ENCODE peak calls at places on chromosomes 12 and 14, in four cellular contexts. A is K562, Z is GM12878, D is HepG2. M is an unnamed sample.

GRCh38 chr12:120362516-120363273 is 6.3 kb downstream of the MSI1 start:
- DNase-seq in A (no peak), Z (no peak), D (no peak), M (no peak)

GRCh38 chr14:86575141-86575540 is 1045.2 kb downstream of the FLRT2 start:
- DNase-seq in A (no peak), Z (no peak), D (no peak), M (no peak)

GRCh38 chr12:78829690-78830089 is 34.9 kb upstream of the SYT1 start:
- DNase-seq in A (no peak), Z (no peak), D (no peak), M (no peak)

GRCh38 chr14:61298834-61299233 is 17.7 kb upstream of the TMEM30B start:
- DNase-seq in A (no peak), Z (no peak), D (no peak), M (no peak)

GRCh38 chr12:3303410-3304136 is 187.4 kb upstream of the PRMT8 start:
- DNase-seq in A (no peak), Z (no peak), D (peak), M (peak)

GRCh38 chr12:85740190-85740589 is 96.0 kb downstream of the RASSF9 start:
- DNase-seq in A (no peak), Z (no peak), D (no peak), M (no peak)

GRCh38 chr12:57621497-57622292 is 10.5 kb downstream of the ARHGEF25 start:
- DNase-seq in A (peak), Z (no peak), D (no peak), M (peak)

GRCh38 chr14:50768693-50769092 is 62.3 kb downstream of the NIN start:
- DNase-seq in A (no peak), Z (no peak), D (no peak), M (no peak)

GRCh38 chr12:126831115-126831514 is 1435.9 kb upstream of the TMEM132C start:
- DNase-seq in A (no peak), Z (no peak), D (no peak), M (no peak)

GRCh38 chr12:66500841-66501240 is 178.0 kb downstream of the GRIP1 start:
- DNase-seq in A (no peak), Z (peak), D (no peak), M (no peak)

GRCh38 chr14:101362529-101363260 is 198.6 kb upstream of the DIO3 start:
- DNase-seq in A (no peak), Z (no peak), D (no peak), M (no peak)

GRCh38 chr14:65170768-65171251 is 68.5 kb upstream of the MAX start:
- DNase-seq in A (no peak), Z (peak), D (no peak), M (peak)

GRCh38 chr12:105348142-105348541 is 17.7 kb downstream of the C12orf75 start:
- DNase-seq in A (no peak), Z (no peak), D (no peak), M (no peak)

GRCh38 chr12:53538209-53538689 is 31.0 kb upstream of the NPFF start:
- DNase-seq in A (no peak), Z (no peak), D (peak), M (no peak)

GRCh38 chr14:55794655-55795583 is 214.9 kb downstream of the KTN1 start:
- DNase-seq in A (no peak), Z (no peak), D (no peak), M (no peak)

GRCh38 chr14:98606816-98607215 is 665.2 kb downstream of the BCL11B start:
- DNase-seq in A (no peak), Z (no peak), D (no peak), M (no peak)

GRCh38 chr14:91232631-91233030 is 11.9 kb downstream of the GPR68 start:
- DNase-seq in A (no peak), Z (no peak), D (no peak), M (no peak)

GRCh38 chr14:72638021-72638420 is 255.9 kb downstream of the DPF3 start:
- DNase-seq in A (no peak), Z (no peak), D (no peak), M (no peak)

GRCh38 chr12:101927042-101927441 is 49.7 kb downstream of the DRAM1 start:
- DNase-seq in A (no peak), Z (no peak), D (no peak), M (no peak)

GRCh38 chr14:103563089-103563620 is 395 bp downstream of the COA8 start:
- DNase-seq in A (peak), Z (no peak), D (peak), M (no peak)

GRCh38 chr14:105450864-105451720 is 23.5 kb upstream of the CRIP2 start:
- DNase-seq in A (no peak), Z (no peak), D (no peak), M (no peak)

GRCh38 chr12:18496156-18496555 is 234.8 kb downstream of the PIK3C2G start:
- DNase-seq in A (no peak), Z (no peak), D (no peak), M (no peak)

DNA sequence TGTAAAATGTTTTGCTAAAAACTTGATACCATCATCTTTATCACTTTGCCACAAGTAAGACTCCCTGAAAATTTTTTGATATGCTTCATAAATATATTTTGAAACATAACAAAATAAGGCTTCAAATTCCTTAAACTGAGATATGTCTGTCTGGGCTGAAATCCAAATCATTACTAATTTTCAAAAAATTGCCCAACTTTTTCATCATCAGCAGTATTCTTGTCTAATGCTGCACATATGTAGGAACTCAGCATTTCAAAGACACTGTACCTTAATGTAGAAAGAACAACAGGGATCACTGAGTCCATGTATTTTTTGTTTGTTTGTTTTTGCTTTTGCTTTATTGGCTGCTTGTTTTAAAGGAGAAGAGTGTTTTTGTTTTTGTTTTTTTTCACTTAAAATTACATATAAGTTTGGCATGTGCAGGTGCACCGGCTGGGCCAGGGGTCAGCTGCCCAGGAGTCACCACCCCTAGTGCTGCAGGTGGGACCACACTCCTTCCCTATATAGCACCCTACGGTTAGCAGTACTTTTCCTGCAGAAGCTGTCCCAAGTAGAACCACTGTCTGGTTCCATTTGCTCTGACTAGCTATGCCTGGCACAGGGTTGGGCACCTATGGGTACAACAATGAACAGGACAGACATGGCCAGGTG is 231.2 kb downstream of the PIK3C2G start:
- DNase-seq in A (no peak), Z (no peak), D (no peak), M (no peak)
- TF ChIP-seq CBFB in A (no peak), Z (no peak), D (no peak), M (no peak)

GRCh38 chr12:49990269-49990668 is 17.5 kb downstream of the AQP6 start:
- DNase-seq in A (no peak), Z (no peak), D (no peak), M (no peak)
- TF ChIP-seq CBFB in A (no peak), Z (no peak), D (no peak), M (no peak)

GRCh38 chr14:22533739-22534359 is 55.2 kb downstream of the DAD1 start:
- DNase-seq in A (no peak), Z (no peak), D (no peak), M (no peak)
- TF ChIP-seq CBFB in A (no peak), Z (no peak), D (no peak), M (no peak)

DNA sequence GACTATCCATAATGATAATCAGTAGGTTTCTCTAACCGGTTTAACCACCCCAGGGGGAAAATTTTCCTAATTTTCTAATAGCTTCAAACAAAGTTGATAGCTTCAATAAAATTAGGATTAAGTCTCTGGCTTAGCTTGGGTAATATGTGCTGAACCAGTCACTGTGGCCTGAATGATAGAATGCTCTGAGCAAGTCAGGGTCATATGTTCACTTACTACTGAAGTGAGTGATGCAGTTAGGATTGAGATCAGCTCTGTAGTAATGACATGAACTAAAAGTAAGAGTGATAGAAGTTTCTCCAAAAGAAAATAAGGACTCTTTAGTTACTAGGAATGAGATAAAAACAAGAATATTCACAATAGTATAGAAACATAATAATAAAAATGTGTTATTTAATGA is 32.6 kb downstream of the ETNK1 start:
- DNase-seq in A (no peak), Z (no peak), D (no peak), M (no peak)
- TF ChIP-seq CBFB in A (no peak), Z (no peak), D (no peak), M (no peak)

GRCh38 chr12:1832801-1833595 is 12.6 kb downstream of the LRTM2 start:
- DNase-seq in A (no peak), Z (no peak), D (no peak), M (no peak)

GRCh38 chr12:1833596-1834028 is 13.2 kb downstream of the LRTM2 start:
- DNase-seq in A (no peak), Z (no peak), D (no peak), M (no peak)

GRCh38 chr12:1830401-1830845 is 10.1 kb downstream of the LRTM2 start:
- DNase-seq in A (no peak), Z (no peak), D (no peak), M (no peak)

GRCh38 chr12:1829306-1829900 is 9.0 kb downstream of the LRTM2 start:
- DNase-seq in A (no peak), Z (no peak), D (no peak), M (no peak)

GRCh38 chr12:1830981-1831930 is 10.9 kb downstream of the LRTM2 start:
- DNase-seq in A (peak), Z (no peak), D (peak), M (peak)
- TF ChIP-seq CBFB in A (no peak), Z (no peak), D (no peak), M (peak)

GRCh38 chr14:33791971-33792370 is 158.9 kb downstream of the EGLN3 start:
- DNase-seq in A (no peak), Z (peak), D (no peak), M (no peak)
- TF ChIP-seq CBFB in A (no peak), Z (no peak), D (no peak), M (no peak)

GRCh38 chr12:27635349-27635972 is 60.8 kb upstream of the REP15 start:
- DNase-seq in A (no peak), Z (no peak), D (peak), M (no peak)
- TF ChIP-seq CBFB in A (no peak), Z (no peak), D (no peak), M (no peak)

GRCh38 chr12:92088802-92089201 is 56.8 kb downstream of the BTG1 start:
- DNase-seq in A (no peak), Z (no peak), D (no peak), M (no peak)
- TF ChIP-seq CBFB in A (no peak), Z (no peak), D (no peak), M (no peak)

DNA sequence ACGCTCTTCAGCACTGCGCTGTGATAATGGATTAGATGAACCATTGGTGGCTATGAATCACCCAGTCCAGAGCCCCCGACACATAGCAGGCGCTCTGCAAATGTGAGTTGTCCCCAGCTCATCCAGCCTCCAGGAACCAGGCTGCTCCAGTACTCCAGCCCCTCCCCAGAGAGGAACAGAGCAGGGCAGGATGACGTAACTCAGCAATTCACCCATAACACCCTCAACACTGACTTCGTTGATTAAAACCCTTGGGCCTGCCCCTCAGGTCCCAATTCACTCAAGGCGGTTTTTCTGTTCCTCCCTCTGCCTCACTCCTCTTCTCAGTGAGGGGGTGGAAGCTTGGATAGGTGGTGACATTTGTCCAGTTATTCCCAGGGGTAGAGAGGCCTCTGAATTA is 97.2 kb downstream of the CMKLR1 start:
- DNase-seq in A (no peak), Z (no peak), D (no peak), M (no peak)
- TF ChIP-seq CBFB in A (no peak), Z (no peak), D (no peak), M (no peak)